ENCODE peak calls at places on chromosomes 7 and 10, in five cellular contexts. F is left colon; N is fibroblast of mammary gland; G is adrenal gland; Z is activated naive CD4-positive, alpha-beta T cell. Q is an unnamed sample.

GRCh38 chr10:30491204-30491603 is 57.2 kb downstream of the MAP3K8 start:
- DNase-seq in F (no peak), Z (no peak), G (no peak), N (peak), Q (peak)

GRCh38 chr10:100163704-100164621 is 21.9 kb downstream of the ERLIN1 start:
- DNase-seq in N (peak), G (no peak), F (no peak), Z (no peak), Q (peak)

GRCh38 chr7:143369678-143370651 is 7.5 kb upstream of the FAM131B start:
- DNase-seq in F (no peak), G (no peak), Z (no peak), N (no peak), Q (no peak)

GRCh38 chr10:116287906-116288501 is 15.0 kb upstream of the GFRA1 start:
- DNase-seq in Z (no peak), G (peak), N (peak), F (peak), Q (peak)

GRCh38 chr10:92757066-92757716 is 67.4 kb downstream of the HHEX start:
- DNase-seq in G (peak), N (peak), F (peak), Z (no peak), Q (peak)

GRCh38 chr7:103564416-103564815 is 118.4 kb upstream of the SLC26A5 start:
- DNase-seq in F (no peak), Z (no peak), G (no peak), N (no peak), Q (no peak)

GRCh38 chr7:14341200-14341599 is 351.7 kb upstream of the ETV1 start:
- DNase-seq in F (no peak), N (no peak), G (no peak), Z (no peak), Q (no peak)

GRCh38 chr7:110573862-110574528 is 516.9 kb upstream of the LRRN3 start:
- DNase-seq in G (no peak), Z (no peak), N (peak), F (no peak), Q (peak)

GRCh38 chr7:128022631-128023532 is 8.4 kb downstream of the LRRC4 start:
- DNase-seq in F (no peak), Z (no peak), N (peak), G (no peak), Q (no peak)

GRCh38 chr10:4270116-4270515 is 485.1 kb upstream of the KLF6 start:
- DNase-seq in Z (no peak), G (peak), F (no peak), N (peak), Q (peak)